ENCODE peak calls at places on chromosome 14, in four cellular contexts. V is left ventricle myocardium inferior, C is activated T-cell treated with anti-CD3 and anti-CD28 coated beads for 4 hours, H is neural crest cell. P is an unnamed sample.

GRCh38 chr14:55514819-55515470 is 65.1 kb upstream of the KTN1 start:
- DNase-seq in V (no peak), C (no peak), H (no peak), P (no peak)

GRCh38 chr14:67643671-67644070 is 24.0 kb downstream of the ARG2 start:
- DNase-seq in H (no peak), V (no peak), C (no peak), P (no peak)

GRCh38 chr14:77882631-77883030 is 82.7 kb downstream of the ADCK1 start:
- DNase-seq in C (no peak), V (no peak), H (no peak), P (no peak)

GRCh38 chr14:95774265-95775160 is 60.6 kb upstream of the TCL1A start:
- DNase-seq in C (peak; percentile 47), V (no peak), H (peak; percentile 72), P (peak; percentile 76)

GRCh38 chr14:93281937-93282336 is 50.9 kb downstream of the BTBD7 start:
- DNase-seq in C (no peak), V (no peak), H (no peak), P (no peak)

GRCh38 chr14:88013750-88014349 is 8.9 kb downstream of the GPR65 start:
- DNase-seq in C (no peak), V (peak; percentile 54), H (peak; percentile 63), P (peak; percentile 67)

GRCh38 chr14:64544607-64545312 is 4.2 kb downstream of the HSPA2 start:
- DNase-seq in C (no peak), V (no peak), H (no peak), P (no peak)

GRCh38 chr14:102777711-102778615 is 714 bp downstream of the TRAF3 start:
- DNase-seq in V (peak; percentile 28), C (no peak), H (no peak), P (no peak)

GRCh38 chr14:80956922-80957321 is 1.5 kb downstream of the TSHR start:
- DNase-seq in H (no peak), C (no peak), V (no peak), P (no peak)

GRCh38 chr14:37707716-37708115 is 112.3 kb downstream of the TTC6 start:
- DNase-seq in V (no peak), H (no peak), C (no peak), P (no peak)

GRCh38 chr14:50619569-50620141 is 48.5 kb downstream of the SAV1 start:
- DNase-seq in C (no peak), V (no peak), H (no peak), P (no peak)

GRCh38 chr14:62939970-62940369 is 105.3 kb downstream of the KCNH5 start:
- DNase-seq in V (no peak), C (no peak), H (no peak), P (no peak)

GRCh38 chr14:104801284-104802119 is 601 bp downstream of the ZBTB42 start:
- DNase-seq in V (no peak), H (no peak), C (no peak), P (no peak)

GRCh38 chr14:52351561-52352491 is 37.7 kb downstream of the PTGER2 start:
- DNase-seq in H (no peak), V (no peak), C (no peak), P (no peak)

GRCh38 chr14:28952707-28953106 is 186.1 kb downstream of the FOXG1 start:
- DNase-seq in C (no peak), V (no peak), H (no peak), P (no peak)

GRCh38 chr14:56412453-56413434 is 166.9 kb upstream of the TMEM260 start:
- DNase-seq in H (no peak), V (no peak), C (no peak), P (no peak)

GRCh38 chr14:65594882-65595237 is 182.3 kb downstream of the FUT8 start:
- DNase-seq in V (no peak), C (no peak), H (no peak), P (no peak)

GRCh38 chr14:56120091-56120632 is 2.0 kb downstream of the PELI2 start:
- DNase-seq in V (no peak), H (no peak), C (no peak), P (no peak)

GRCh38 chr14:23058654-23059504 is 1.6 kb upstream of the CDH24 start:
- DNase-seq in H (no peak), C (no peak), V (no peak), P (no peak)

GRCh38 chr14:66009104-66009503 is 477.1 kb upstream of the CCDC196 start:
- DNase-seq in H (no peak), C (no peak), V (no peak), P (no peak)

GRCh38 chr14:64826333-64826732 is 53.4 kb downstream of the SPTB start:
- DNase-seq in C (no peak), H (no peak), V (no peak), P (no peak)

GRCh38 chr14:95850429-95850828 is 26.2 kb upstream of the TUNAR start:
- DNase-seq in C (no peak), V (no peak), H (no peak), P (no peak)

GRCh38 chr14:49427117-49427516 is 159.1 kb downstream of the RPS29 start:
- DNase-seq in H (no peak), C (no peak), V (no peak), P (no peak)

GRCh38 chr14:24296341-24297157 is 3.0 kb downstream of the DHRS1 start:
- DNase-seq in H (peak; percentile 45), V (peak; percentile 43), C (peak; percentile 60), P (peak; percentile 54)

GRCh38 chr14:51978566-51979398 is 10.6 kb upstream of the RTRAF start:
- DNase-seq in C (peak; percentile 81), V (peak; percentile 81), H (peak; percentile 97), P (peak; percentile 87)

GRCh38 chr14:65502676-65503124 is 90.2 kb downstream of the FUT8 start:
- DNase-seq in H (no peak), V (no peak), C (no peak), P (no peak)

GRCh38 chr14:56745091-56745490 is 65.2 kb downstream of the OTX2 start:
- DNase-seq in V (no peak), C (no peak), H (no peak), P (no peak)

P was measured in WTC11.